ENCODE peak calls at places on chromosomes 13 and 19, in nine cellular contexts. One of them, this sample, is unnamed.

GRCh38 chr13:114062754-114063153 is 69.7 kb downstream of the RASA3 start:
- DNase-seq in cardiac fibroblast: peak
- DNase-seq in MG63: no peak
- DNase-seq in psoas muscle: peak
- DNase-seq in fibroblast of the aortic adventitia: no peak
- DNase-seq in effector memory CD4-positive, alpha-beta T cell: no peak
- DNase-seq in choroid plexus epithelial cell: no peak
- DNase-seq in CD8-positive, alpha-beta memory T cell: no peak
- DNase-seq in BE2C: no peak
- DNase-seq in this sample: no peak

GRCh38 chr13:111925146-111925875 is 141.6 kb upstream of the SOX1 start:
- DNase-seq in cardiac fibroblast: no peak
- DNase-seq in MG63: no peak
- DNase-seq in psoas muscle: no peak
- DNase-seq in fibroblast of the aortic adventitia: no peak
- DNase-seq in effector memory CD4-positive, alpha-beta T cell: no peak
- DNase-seq in choroid plexus epithelial cell: no peak
- DNase-seq in CD8-positive, alpha-beta memory T cell: no peak
- DNase-seq in BE2C: no peak
- DNase-seq in this sample: no peak

GRCh38 chr13:99558570-99559180 is 57.4 kb downstream of the TM9SF2 start:
- DNase-seq in cardiac fibroblast: peak
- DNase-seq in MG63: no peak
- DNase-seq in psoas muscle: no peak
- DNase-seq in fibroblast of the aortic adventitia: no peak
- DNase-seq in effector memory CD4-positive, alpha-beta T cell: no peak
- DNase-seq in choroid plexus epithelial cell: peak
- DNase-seq in CD8-positive, alpha-beta memory T cell: no peak
- DNase-seq in BE2C: no peak
- DNase-seq in this sample: no peak

GRCh38 chr13:30843548-30843947 is 62.5 kb upstream of the MEDAG start:
- DNase-seq in cardiac fibroblast: no peak
- DNase-seq in MG63: no peak
- DNase-seq in psoas muscle: no peak
- DNase-seq in fibroblast of the aortic adventitia: no peak
- DNase-seq in effector memory CD4-positive, alpha-beta T cell: no peak
- DNase-seq in choroid plexus epithelial cell: no peak
- DNase-seq in CD8-positive, alpha-beta memory T cell: no peak
- DNase-seq in BE2C: no peak
- DNase-seq in this sample: no peak

GRCh38 chr13:111210945-111211469 is 95.9 kb downstream of the ARHGEF7 start:
- DNase-seq in cardiac fibroblast: no peak
- DNase-seq in MG63: no peak
- DNase-seq in psoas muscle: no peak
- DNase-seq in fibroblast of the aortic adventitia: no peak
- DNase-seq in effector memory CD4-positive, alpha-beta T cell: no peak
- DNase-seq in choroid plexus epithelial cell: peak
- DNase-seq in CD8-positive, alpha-beta memory T cell: no peak
- DNase-seq in BE2C: no peak
- DNase-seq in this sample: no peak

GRCh38 chr19:34189917-34190425 is 17.7 kb downstream of the LSM14A start:
- DNase-seq in cardiac fibroblast: no peak
- DNase-seq in MG63: no peak
- DNase-seq in psoas muscle: no peak
- DNase-seq in fibroblast of the aortic adventitia: peak
- DNase-seq in effector memory CD4-positive, alpha-beta T cell: no peak
- DNase-seq in choroid plexus epithelial cell: peak
- DNase-seq in CD8-positive, alpha-beta memory T cell: no peak
- DNase-seq in BE2C: no peak
- DNase-seq in this sample: no peak

GRCh38 chr13:45838171-45838745 is 13.3 kb downstream of the SIAH3 start:
- DNase-seq in cardiac fibroblast: no peak
- DNase-seq in MG63: peak
- DNase-seq in psoas muscle: no peak
- DNase-seq in fibroblast of the aortic adventitia: no peak
- DNase-seq in effector memory CD4-positive, alpha-beta T cell: no peak
- DNase-seq in choroid plexus epithelial cell: no peak
- DNase-seq in CD8-positive, alpha-beta memory T cell: no peak
- DNase-seq in BE2C: no peak
- DNase-seq in this sample: no peak

GRCh38 chr13:49502954-49503353 is 7.2 kb downstream of the PHF11 start:
- DNase-seq in cardiac fibroblast: peak
- DNase-seq in MG63: no peak
- DNase-seq in psoas muscle: no peak
- DNase-seq in fibroblast of the aortic adventitia: peak
- DNase-seq in effector memory CD4-positive, alpha-beta T cell: no peak
- DNase-seq in choroid plexus epithelial cell: peak
- DNase-seq in CD8-positive, alpha-beta memory T cell: no peak
- DNase-seq in BE2C: no peak
- DNase-seq in this sample: no peak

GRCh38 chr19:39566064-39566463 is 26.1 kb upstream of the EID2 start:
- DNase-seq in cardiac fibroblast: peak
- DNase-seq in MG63: no peak
- DNase-seq in psoas muscle: no peak
- DNase-seq in fibroblast of the aortic adventitia: peak
- DNase-seq in effector memory CD4-positive, alpha-beta T cell: no peak
- DNase-seq in choroid plexus epithelial cell: no peak
- DNase-seq in CD8-positive, alpha-beta memory T cell: no peak
- DNase-seq in BE2C: no peak
- DNase-seq in this sample: no peak

GRCh38 chr13:40706439-40706838 is 40.0 kb upstream of the FOXO1 start:
- DNase-seq in cardiac fibroblast: no peak
- DNase-seq in MG63: no peak
- DNase-seq in psoas muscle: no peak
- DNase-seq in fibroblast of the aortic adventitia: no peak
- DNase-seq in effector memory CD4-positive, alpha-beta T cell: no peak
- DNase-seq in choroid plexus epithelial cell: no peak
- DNase-seq in CD8-positive, alpha-beta memory T cell: peak
- DNase-seq in BE2C: no peak
- DNase-seq in this sample: peak

GRCh38 chr19:16067205-16067938 is 8.9 kb upstream of the TPM4 start:
- DNase-seq in cardiac fibroblast: peak
- DNase-seq in MG63: peak
- DNase-seq in psoas muscle: peak
- DNase-seq in fibroblast of the aortic adventitia: peak
- DNase-seq in effector memory CD4-positive, alpha-beta T cell: no peak
- DNase-seq in choroid plexus epithelial cell: peak
- DNase-seq in CD8-positive, alpha-beta memory T cell: no peak
- DNase-seq in BE2C: no peak
- DNase-seq in this sample: no peak

GRCh38 chr19:46840157-46840942 is 10.3 kb downstream of the AP2S1 start:
- DNase-seq in cardiac fibroblast: peak
- DNase-seq in MG63: peak
- DNase-seq in psoas muscle: peak
- DNase-seq in fibroblast of the aortic adventitia: peak
- DNase-seq in effector memory CD4-positive, alpha-beta T cell: peak
- DNase-seq in choroid plexus epithelial cell: peak
- DNase-seq in CD8-positive, alpha-beta memory T cell: peak
- DNase-seq in BE2C: peak
- DNase-seq in this sample: peak

GRCh38 chr13:114148521-114148855 is 16.1 kb upstream of the RASA3 start:
- DNase-seq in cardiac fibroblast: no peak
- DNase-seq in MG63: no peak
- DNase-seq in psoas muscle: no peak
- DNase-seq in fibroblast of the aortic adventitia: no peak
- DNase-seq in effector memory CD4-positive, alpha-beta T cell: peak
- DNase-seq in choroid plexus epithelial cell: no peak
- DNase-seq in CD8-positive, alpha-beta memory T cell: peak
- DNase-seq in BE2C: no peak
- DNase-seq in this sample: peak

DNA sequence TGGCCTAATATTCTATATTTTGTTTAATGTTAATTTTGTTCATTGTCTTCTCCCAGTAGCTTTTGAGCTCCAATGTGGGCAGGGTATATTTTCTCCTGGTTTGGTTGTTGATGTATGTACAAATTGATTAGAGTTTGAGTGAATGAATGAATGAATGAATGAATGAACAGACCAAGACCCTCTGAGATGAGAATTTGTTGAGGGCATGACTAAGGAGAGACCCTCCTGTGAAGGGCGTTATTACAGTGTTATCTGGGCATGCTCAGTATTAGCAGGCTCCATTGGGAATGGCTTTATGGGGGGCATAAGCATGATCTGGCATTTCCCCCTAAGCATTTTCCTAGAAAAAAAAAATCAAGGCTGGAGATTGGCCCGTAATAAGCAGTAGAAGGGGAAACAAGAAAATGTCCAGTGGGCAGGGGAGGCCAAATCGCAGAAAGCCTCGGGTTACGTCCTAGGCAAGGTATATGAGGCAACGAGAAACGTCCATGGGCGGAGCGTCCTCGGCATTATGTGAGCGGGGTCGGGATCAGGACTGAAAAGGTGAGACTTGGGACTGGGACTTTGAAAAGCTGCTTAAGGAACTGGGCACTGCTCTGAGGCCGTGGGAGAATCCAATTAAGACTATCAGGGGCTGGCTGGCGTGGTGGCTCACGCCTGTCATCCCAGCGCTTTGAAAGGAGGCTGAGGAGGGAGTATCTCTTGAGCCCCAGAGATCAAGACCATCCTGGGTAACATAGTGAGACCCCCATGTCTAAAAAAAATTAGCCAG is 904 bp upstream of the ARHGAP33 start:
- DNase-seq in cardiac fibroblast: no peak
- DNase-seq in MG63: no peak
- DNase-seq in psoas muscle: no peak
- DNase-seq in fibroblast of the aortic adventitia: peak
- DNase-seq in effector memory CD4-positive, alpha-beta T cell: no peak
- DNase-seq in choroid plexus epithelial cell: no peak
- DNase-seq in CD8-positive, alpha-beta memory T cell: no peak
- DNase-seq in BE2C: no peak
- DNase-seq in this sample: no peak
- H3K4me3 ChIP-seq in cardiac fibroblast: peak
- H3K4me3 ChIP-seq in MG63: peak
- H3K4me3 ChIP-seq in psoas muscle: peak
- H3K4me3 ChIP-seq in fibroblast of the aortic adventitia: peak
- H3K4me3 ChIP-seq in effector memory CD4-positive, alpha-beta T cell: peak
- H3K4me3 ChIP-seq in choroid plexus epithelial cell: no peak
- H3K4me3 ChIP-seq in CD8-positive, alpha-beta memory T cell: peak
- H3K4me3 ChIP-seq in BE2C: peak
- H3K4me3 ChIP-seq in this sample: peak

GRCh38 chr19:29673451-29674371 is 8.4 kb downstream of the PLEKHF1 start:
- DNase-seq in cardiac fibroblast: no peak
- DNase-seq in MG63: no peak
- DNase-seq in psoas muscle: peak
- DNase-seq in fibroblast of the aortic adventitia: no peak
- DNase-seq in effector memory CD4-positive, alpha-beta T cell: peak
- DNase-seq in choroid plexus epithelial cell: no peak
- DNase-seq in CD8-positive, alpha-beta memory T cell: no peak
- DNase-seq in BE2C: no peak
- DNase-seq in this sample: no peak
- H3K4me3 ChIP-seq in cardiac fibroblast: no peak
- H3K4me3 ChIP-seq in MG63: no peak
- H3K4me3 ChIP-seq in psoas muscle: no peak
- H3K4me3 ChIP-seq in fibroblast of the aortic adventitia: no peak
- H3K4me3 ChIP-seq in effector memory CD4-positive, alpha-beta T cell: peak
- H3K4me3 ChIP-seq in choroid plexus epithelial cell: no peak
- H3K4me3 ChIP-seq in CD8-positive, alpha-beta memory T cell: peak
- H3K4me3 ChIP-seq in BE2C: no peak
- H3K4me3 ChIP-seq in this sample: peak

GRCh38 chr19:54429176-54429495 is 13.9 kb downstream of the TTYH1 start:
- DNase-seq in cardiac fibroblast: no peak
- DNase-seq in MG63: no peak
- DNase-seq in psoas muscle: no peak
- DNase-seq in fibroblast of the aortic adventitia: no peak
- DNase-seq in effector memory CD4-positive, alpha-beta T cell: no peak
- DNase-seq in choroid plexus epithelial cell: no peak
- DNase-seq in CD8-positive, alpha-beta memory T cell: no peak
- DNase-seq in BE2C: no peak
- DNase-seq in this sample: no peak

GRCh38 chr19:54432144-54432738 is 16.8 kb upstream of the LENG8 start:
- DNase-seq in cardiac fibroblast: no peak
- DNase-seq in MG63: no peak
- DNase-seq in psoas muscle: peak
- DNase-seq in fibroblast of the aortic adventitia: no peak
- DNase-seq in effector memory CD4-positive, alpha-beta T cell: no peak
- DNase-seq in choroid plexus epithelial cell: no peak
- DNase-seq in CD8-positive, alpha-beta memory T cell: no peak
- DNase-seq in BE2C: no peak
- DNase-seq in this sample: no peak

GRCh38 chr19:54431255-54431838 is 16.1 kb downstream of the TTYH1 start:
- DNase-seq in cardiac fibroblast: no peak
- DNase-seq in MG63: peak
- DNase-seq in psoas muscle: peak
- DNase-seq in fibroblast of the aortic adventitia: peak
- DNase-seq in effector memory CD4-positive, alpha-beta T cell: no peak
- DNase-seq in choroid plexus epithelial cell: peak
- DNase-seq in CD8-positive, alpha-beta memory T cell: no peak
- DNase-seq in BE2C: no peak
- DNase-seq in this sample: no peak

GRCh38 chr19:54429545-54430227 is 14.4 kb downstream of the TTYH1 start:
- DNase-seq in cardiac fibroblast: no peak
- DNase-seq in MG63: no peak
- DNase-seq in psoas muscle: no peak
- DNase-seq in fibroblast of the aortic adventitia: no peak
- DNase-seq in effector memory CD4-positive, alpha-beta T cell: no peak
- DNase-seq in choroid plexus epithelial cell: no peak
- DNase-seq in CD8-positive, alpha-beta memory T cell: no peak
- DNase-seq in BE2C: no peak
- DNase-seq in this sample: no peak

DNA sequence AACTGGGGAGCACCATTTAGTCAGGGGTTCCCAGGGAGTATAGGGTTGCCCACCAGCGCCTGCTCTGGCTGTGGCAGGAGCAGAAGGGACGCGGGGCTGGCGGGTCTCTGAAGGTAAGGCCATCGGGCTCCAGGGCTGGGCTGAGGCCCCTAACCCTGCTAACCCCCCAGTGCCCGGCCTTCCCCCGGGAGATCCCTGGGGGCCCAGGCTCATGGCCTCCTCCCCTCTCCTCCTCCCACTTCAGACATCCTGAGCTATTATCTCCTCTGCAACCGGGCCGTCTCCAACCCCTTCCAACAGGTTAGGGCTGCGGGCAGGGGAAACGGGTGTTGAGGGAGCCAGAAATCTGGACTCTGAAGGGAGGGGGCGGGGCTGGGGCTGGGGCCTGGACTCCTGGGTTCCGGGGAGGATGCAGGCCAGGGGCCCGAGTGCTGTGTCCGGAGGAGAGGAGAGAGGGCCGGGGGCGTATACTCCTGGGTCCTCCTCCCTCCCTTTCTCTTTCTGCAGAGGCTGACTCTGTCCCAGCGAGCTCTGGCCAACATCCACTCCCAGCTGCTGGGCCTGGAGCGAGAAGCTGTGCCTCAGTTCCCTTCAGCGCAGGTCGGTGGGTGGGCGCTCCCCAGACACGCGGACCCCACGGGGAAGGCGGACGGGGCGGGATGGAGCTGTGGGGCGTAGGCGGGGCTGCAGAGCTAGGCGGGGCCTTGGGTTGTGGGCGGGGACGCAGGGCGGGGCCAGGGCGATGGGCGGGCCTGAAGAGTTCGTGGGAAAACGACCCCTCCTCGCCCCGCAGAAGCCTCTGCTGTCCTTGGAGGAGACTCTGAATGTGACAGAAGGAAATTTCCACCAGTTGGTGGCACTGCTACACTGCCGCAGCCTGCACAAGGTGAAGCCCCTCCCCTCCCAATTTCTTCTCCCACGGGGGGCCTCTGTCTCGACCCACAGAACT is 15.3 kb downstream of the TTYH1 start:
- DNase-seq in cardiac fibroblast: peak
- DNase-seq in MG63: no peak
- DNase-seq in psoas muscle: peak
- DNase-seq in fibroblast of the aortic adventitia: no peak
- DNase-seq in effector memory CD4-positive, alpha-beta T cell: peak
- DNase-seq in choroid plexus epithelial cell: peak
- DNase-seq in CD8-positive, alpha-beta memory T cell: peak
- DNase-seq in BE2C: peak
- DNase-seq in this sample: peak
- H3K4me3 ChIP-seq in cardiac fibroblast: peak
- H3K4me3 ChIP-seq in MG63: no peak
- H3K4me3 ChIP-seq in psoas muscle: peak
- H3K4me3 ChIP-seq in fibroblast of the aortic adventitia: peak
- H3K4me3 ChIP-seq in effector memory CD4-positive, alpha-beta T cell: peak
- H3K4me3 ChIP-seq in choroid plexus epithelial cell: peak
- H3K4me3 ChIP-seq in CD8-positive, alpha-beta memory T cell: no peak
- H3K4me3 ChIP-seq in BE2C: no peak
- H3K4me3 ChIP-seq in this sample: no peak

GRCh38 chr13:110070511-110071120 is 236.3 kb downstream of the COL4A1 start:
- DNase-seq in cardiac fibroblast: peak
- DNase-seq in MG63: no peak
- DNase-seq in psoas muscle: no peak
- DNase-seq in fibroblast of the aortic adventitia: peak
- DNase-seq in effector memory CD4-positive, alpha-beta T cell: no peak
- DNase-seq in choroid plexus epithelial cell: peak
- DNase-seq in CD8-positive, alpha-beta memory T cell: no peak
- DNase-seq in BE2C: no peak
- DNase-seq in this sample: no peak
- H3K4me3 ChIP-seq in cardiac fibroblast: no peak
- H3K4me3 ChIP-seq in MG63: no peak
- H3K4me3 ChIP-seq in psoas muscle: no peak
- H3K4me3 ChIP-seq in fibroblast of the aortic adventitia: no peak
- H3K4me3 ChIP-seq in effector memory CD4-positive, alpha-beta T cell: no peak
- H3K4me3 ChIP-seq in choroid plexus epithelial cell: no peak
- H3K4me3 ChIP-seq in CD8-positive, alpha-beta memory T cell: no peak
- H3K4me3 ChIP-seq in BE2C: no peak
- H3K4me3 ChIP-seq in this sample: no peak